ENCODE peak calls at places on chromosomes 16 and 17, in six cellular contexts. One of them, this sample, is unnamed. For H3K4me1, the result is how much of the 10 kb centered on the place peaks cover.

GRCh38 chr17:29645516-29646051 is 22.9 kb upstream of the CORO6 start:
- DNase-seq in A549: no peak
- DNase-seq in CD8-positive, alpha-beta memory T cell: no peak
- DNase-seq in A673: no peak
- DNase-seq in body of pancreas: peak
- DNase-seq in heart right ventricle: peak
- DNase-seq in this sample: peak

GRCh38 chr17:17120294-17120693 is 78.0 kb downstream of the MPRIP start:
- DNase-seq in heart right ventricle: no peak
- DNase-seq in body of pancreas: no peak
- DNase-seq in CD8-positive, alpha-beta memory T cell: no peak
- DNase-seq in A673: no peak
- DNase-seq in A549: no peak
- DNase-seq in this sample: no peak

GRCh38 chr17:39631403-39631802 is 4.7 kb downstream of the PPP1R1B start:
- DNase-seq in CD8-positive, alpha-beta memory T cell: no peak
- DNase-seq in body of pancreas: peak
- DNase-seq in A549: no peak
- DNase-seq in A673: no peak
- DNase-seq in heart right ventricle: no peak
- DNase-seq in this sample: no peak

GRCh38 chr17:58702045-58702476 is 9.7 kb downstream of the RAD51C start:
- DNase-seq in A549: no peak
- DNase-seq in CD8-positive, alpha-beta memory T cell: no peak
- DNase-seq in body of pancreas: no peak
- DNase-seq in heart right ventricle: no peak
- DNase-seq in A673: no peak
- DNase-seq in this sample: no peak

GRCh38 chr16:2819179-2819938 is 2.3 kb downstream of the PRSS21 start:
- DNase-seq in body of pancreas: no peak
- DNase-seq in A549: no peak
- DNase-seq in A673: no peak
- DNase-seq in CD8-positive, alpha-beta memory T cell: no peak
- DNase-seq in heart right ventricle: no peak
- DNase-seq in this sample: no peak

GRCh38 chr17:4163951-4164350 is 21.0 kb downstream of the CYB5D2 start:
- DNase-seq in A673: no peak
- DNase-seq in CD8-positive, alpha-beta memory T cell: no peak
- DNase-seq in A549: peak
- DNase-seq in body of pancreas: no peak
- DNase-seq in heart right ventricle: no peak
- DNase-seq in this sample: peak

GRCh38 chr16:23359092-23359760 is 57.1 kb downstream of the SCNN1B start:
- DNase-seq in body of pancreas: no peak
- DNase-seq in A549: no peak
- DNase-seq in A673: no peak
- DNase-seq in CD8-positive, alpha-beta memory T cell: no peak
- DNase-seq in heart right ventricle: no peak
- DNase-seq in this sample: no peak

GRCh38 chr16:66266436-66267286 is 99.8 kb upstream of the CDH5 start:
- DNase-seq in A549: no peak
- DNase-seq in heart right ventricle: peak
- DNase-seq in CD8-positive, alpha-beta memory T cell: no peak
- DNase-seq in A673: peak
- DNase-seq in body of pancreas: peak
- DNase-seq in this sample: peak

GRCh38 chr16:66247516-66248089 is 118.9 kb upstream of the CDH5 start:
- DNase-seq in heart right ventricle: no peak
- DNase-seq in A549: no peak
- DNase-seq in body of pancreas: peak
- DNase-seq in CD8-positive, alpha-beta memory T cell: no peak
- DNase-seq in A673: no peak
- DNase-seq in this sample: peak

GRCh38 chr17:40901981-40902862 is 17.2 kb upstream of the KRT20 start:
- DNase-seq in CD8-positive, alpha-beta memory T cell: no peak
- DNase-seq in A673: no peak
- DNase-seq in heart right ventricle: no peak
- DNase-seq in A549: peak
- DNase-seq in body of pancreas: no peak
- DNase-seq in this sample: no peak

DNA sequence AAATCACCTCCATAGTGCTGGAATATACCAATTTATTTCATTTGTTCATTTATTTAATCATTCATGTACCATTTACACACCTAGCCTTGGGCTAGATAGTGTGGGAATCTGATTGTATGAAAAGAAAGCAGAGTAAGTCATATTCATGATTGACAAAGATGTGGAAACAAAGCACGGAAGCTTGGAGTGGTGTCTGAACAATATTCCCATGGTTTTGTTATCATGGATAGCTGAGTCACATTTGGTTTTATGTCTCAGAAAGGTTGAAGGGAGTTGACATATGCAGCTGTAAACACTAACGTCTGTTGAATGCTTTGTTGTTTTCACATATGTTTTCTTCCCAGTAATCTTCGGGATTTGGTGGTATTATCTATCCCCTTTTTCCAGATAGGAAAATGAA is 76.6 kb downstream of the MAP2K4 start:
- DNase-seq in CD8-positive, alpha-beta memory T cell: no peak
- DNase-seq in A673: no peak
- DNase-seq in A549: no peak
- DNase-seq in heart right ventricle: no peak
- DNase-seq in body of pancreas: no peak
- DNase-seq in this sample: no peak
- H3K4me1 ChIP-seq in CD8-positive, alpha-beta memory T cell: under half
- H3K4me1 ChIP-seq in A673: under half
- H3K4me1 ChIP-seq in A549: under half
- H3K4me1 ChIP-seq in heart right ventricle: under half
- H3K4me1 ChIP-seq in body of pancreas: under half
- H3K4me1 ChIP-seq in this sample: under half

DNA sequence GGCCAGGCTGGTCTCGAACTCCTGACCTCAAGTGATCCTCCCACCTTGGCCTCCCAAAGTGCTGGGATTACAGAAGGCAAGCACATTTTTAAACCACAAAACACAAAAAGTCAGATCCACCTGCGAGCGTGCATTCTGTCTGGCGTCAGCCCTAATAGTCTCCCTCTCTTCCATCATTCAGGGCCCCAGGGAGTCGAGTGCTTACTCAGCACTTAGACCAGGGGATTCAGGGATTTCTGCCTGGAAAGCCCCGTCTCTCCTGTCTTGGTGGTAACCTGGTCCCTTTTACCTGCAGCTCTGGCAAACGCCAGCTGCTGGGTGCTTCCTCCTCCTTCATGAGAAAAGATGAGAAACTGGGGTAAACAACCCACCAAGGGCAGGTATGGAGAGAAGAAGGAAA is 443.1 kb downstream of the SOX9 start:
- DNase-seq in heart right ventricle: no peak
- DNase-seq in CD8-positive, alpha-beta memory T cell: no peak
- DNase-seq in body of pancreas: no peak
- DNase-seq in A549: no peak
- DNase-seq in A673: no peak
- DNase-seq in this sample: no peak
- H3K4me1 ChIP-seq in heart right ventricle: under half
- H3K4me1 ChIP-seq in CD8-positive, alpha-beta memory T cell: under half
- H3K4me1 ChIP-seq in body of pancreas: under half
- H3K4me1 ChIP-seq in A549: half or more
- H3K4me1 ChIP-seq in A673: under half
- H3K4me1 ChIP-seq in this sample: under half

DNA sequence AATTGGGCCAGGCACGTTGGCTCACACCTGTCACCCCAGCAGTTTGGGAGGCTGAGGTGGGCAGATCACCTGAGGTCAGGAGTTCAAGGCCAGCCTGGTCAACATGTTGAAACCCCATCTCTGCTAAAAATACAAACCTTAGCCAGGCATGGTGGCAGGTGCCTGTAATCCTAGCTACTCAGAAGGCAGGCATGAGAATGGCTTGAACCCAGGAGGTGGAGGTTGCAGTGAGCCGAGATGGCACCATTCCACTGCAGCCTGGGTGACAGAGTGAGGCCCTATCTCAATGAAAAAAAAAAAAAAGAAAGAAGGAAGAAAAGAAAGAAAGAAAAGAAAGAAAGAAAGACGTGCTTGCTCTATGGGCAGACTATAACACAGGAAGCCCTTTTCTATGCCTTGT is 84.4 kb downstream of the FOXL1 start:
- DNase-seq in heart right ventricle: no peak
- DNase-seq in A549: no peak
- DNase-seq in CD8-positive, alpha-beta memory T cell: no peak
- DNase-seq in body of pancreas: no peak
- DNase-seq in A673: no peak
- DNase-seq in this sample: no peak
- H3K4me1 ChIP-seq in heart right ventricle: under half
- H3K4me1 ChIP-seq in A549: under half
- H3K4me1 ChIP-seq in CD8-positive, alpha-beta memory T cell: under half
- H3K4me1 ChIP-seq in body of pancreas: under half
- H3K4me1 ChIP-seq in A673: under half
- H3K4me1 ChIP-seq in this sample: under half

DNA sequence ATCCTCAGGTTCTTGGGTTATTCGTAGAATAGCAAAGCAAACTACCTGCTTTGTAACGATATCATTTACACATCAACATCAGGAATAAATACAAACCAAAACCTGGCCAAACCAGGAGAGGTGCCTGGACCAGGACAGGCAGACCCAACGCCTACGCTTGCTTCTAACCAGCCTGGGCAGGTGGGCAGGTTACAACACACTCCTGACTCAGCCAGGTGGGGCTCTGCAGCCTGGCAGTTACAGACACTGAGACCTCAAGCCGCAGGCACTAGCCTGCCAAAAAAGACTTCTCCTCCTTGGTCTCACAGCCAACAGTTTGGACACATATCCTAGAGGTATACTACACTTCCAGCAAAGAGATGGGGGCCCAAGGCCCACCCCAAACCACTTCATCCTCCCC is 14.0 kb downstream of the ANKRD11 start:
- DNase-seq in body of pancreas: no peak
- DNase-seq in heart right ventricle: no peak
- DNase-seq in A549: no peak
- DNase-seq in CD8-positive, alpha-beta memory T cell: no peak
- DNase-seq in A673: no peak
- DNase-seq in this sample: no peak
- H3K4me1 ChIP-seq in body of pancreas: half or more
- H3K4me1 ChIP-seq in heart right ventricle: under half
- H3K4me1 ChIP-seq in A549: half or more
- H3K4me1 ChIP-seq in CD8-positive, alpha-beta memory T cell: half or more
- H3K4me1 ChIP-seq in A673: under half
- H3K4me1 ChIP-seq in this sample: under half

GRCh38 chr17:81336296-81336929 is 41.3 kb upstream of the SLC38A10 start:
- DNase-seq in A673: no peak
- DNase-seq in body of pancreas: no peak
- DNase-seq in A549: no peak
- DNase-seq in heart right ventricle: no peak
- DNase-seq in CD8-positive, alpha-beta memory T cell: no peak
- DNase-seq in this sample: no peak

GRCh38 chr17:81338301-81339179 is 43.4 kb upstream of the SLC38A10 start:
- DNase-seq in CD8-positive, alpha-beta memory T cell: no peak
- DNase-seq in heart right ventricle: no peak
- DNase-seq in A549: no peak
- DNase-seq in body of pancreas: peak
- DNase-seq in A673: no peak
- DNase-seq in this sample: peak

GRCh38 chr17:81336930-81337325 is 41.8 kb upstream of the SLC38A10 start:
- DNase-seq in A549: no peak
- DNase-seq in heart right ventricle: no peak
- DNase-seq in CD8-positive, alpha-beta memory T cell: no peak
- DNase-seq in A673: no peak
- DNase-seq in body of pancreas: no peak
- DNase-seq in this sample: no peak

GRCh38 chr17:81339180-81339501 is 44.0 kb upstream of the SLC38A10 start:
- DNase-seq in A673: no peak
- DNase-seq in heart right ventricle: no peak
- DNase-seq in CD8-positive, alpha-beta memory T cell: no peak
- DNase-seq in A549: no peak
- DNase-seq in body of pancreas: no peak
- DNase-seq in this sample: no peak

GRCh38 chr17:81337449-81337848 is 42.3 kb upstream of the SLC38A10 start:
- DNase-seq in body of pancreas: peak
- DNase-seq in CD8-positive, alpha-beta memory T cell: no peak
- DNase-seq in A549: peak
- DNase-seq in A673: no peak
- DNase-seq in heart right ventricle: no peak
- DNase-seq in this sample: no peak
- H3K4me1 ChIP-seq in body of pancreas: half or more
- H3K4me1 ChIP-seq in CD8-positive, alpha-beta memory T cell: under half
- H3K4me1 ChIP-seq in A549: half or more
- H3K4me1 ChIP-seq in A673: under half
- H3K4me1 ChIP-seq in heart right ventricle: under half
- H3K4me1 ChIP-seq in this sample: under half

This sample was measured in fibroblast of lung.